ENCODE peak calls at places on chromosomes 16 and 17, in eight cellular contexts. V, Y, E, L, Z, G, H and M are unnamed samples.

GRCh38 chr17:48816438-48816773 is 623 bp downstream of the TTLL6 start:
- DNase-seq in V (no peak), E (no peak), G (no peak), L (no peak), Z (no peak), H (no peak), Y (no peak), M (no peak)

GRCh38 chr16:728131-728889 is 1.4 kb downstream of the HAGHL start:
- DNase-seq in Y (peak; percentile 79), G (peak; percentile 81), L (no peak), V (peak; percentile 57), Z (peak; percentile 61), H (no peak), E (peak; percentile 71), M (peak; percentile 63)

GRCh38 chr16:10862432-10862831 is 14.6 kb upstream of the CIITA start:
- DNase-seq in L (peak; percentile 78), E (no peak), G (peak; percentile 92), V (no peak), Z (peak; percentile 99), H (peak; percentile 79), Y (peak; percentile 12), M (peak; percentile 7)

GRCh38 chr16:78183886-78184553 is 84.6 kb downstream of the WWOX start:
- DNase-seq in L (no peak), E (no peak), V (no peak), Y (peak; percentile 13), H (no peak), G (peak; percentile 13), Z (no peak), M (no peak)

GRCh38 chr17:28033972-28034714 is 8.3 kb upstream of the NLK start:
- DNase-seq in Y (peak; percentile 17), L (no peak), V (no peak), Z (peak; percentile 88), E (no peak), G (peak; percentile 95), H (no peak), M (peak; percentile 82)

GRCh38 chr17:58313815-58314705 is 14.5 kb downstream of the TSPOAP1 start:
- DNase-seq in Y (no peak), H (no peak), E (no peak), G (no peak), V (no peak), Z (no peak), L (no peak), M (no peak)

GRCh38 chr17:49076575-49077384 is 55.8 kb upstream of the B4GALNT2 start:
- DNase-seq in G (peak; percentile 91), E (no peak), Y (peak; percentile 81), Z (peak; percentile 56), V (no peak), L (no peak), H (no peak), M (peak; percentile 96)

GRCh38 chr17:17890773-17891759 is 54.3 kb upstream of the SREBF1 start:
- DNase-seq in Y (peak; percentile 73), L (peak; percentile 58), Z (peak; percentile 58), G (peak; percentile 68), V (no peak), H (no peak), E (peak; percentile 65), M (peak; percentile 68)

GRCh38 chr16:6113749-6114148 is 1016.2 kb upstream of the EEF2KMT start:
- DNase-seq in L (no peak), G (no peak), V (no peak), H (no peak), E (no peak), Y (no peak), Z (no peak), M (no peak)

GRCh38 chr17:81398855-81399451 is 3.7 kb downstream of the BAHCC1 start:
- DNase-seq in V (no peak), Z (no peak), L (no peak), G (no peak), Y (no peak), H (no peak), E (peak; percentile 59), M (no peak)

GRCh38 chr17:79658811-79659207 is 48.0 kb upstream of the RBFOX3 start:
- DNase-seq in G (peak; percentile 5), L (no peak), Y (peak; percentile 4), H (peak; percentile 46), E (peak; percentile 6), V (no peak), Z (peak; percentile 4), M (peak; percentile 7)

GRCh38 chr16:74726736-74727135 is 26.1 kb upstream of the MLKL start:
- DNase-seq in L (no peak), H (no peak), V (no peak), Y (no peak), Z (no peak), G (no peak), E (peak; percentile 61), M (peak; percentile 30)

GRCh38 chr17:63537991-63538692 is 12.1 kb upstream of the DCAF7 start:
- DNase-seq in V (no peak), Y (peak; percentile 20), Z (no peak), G (peak; percentile 1), H (no peak), L (no peak), E (no peak), M (no peak)

GRCh38 chr16:1688807-1689560 is 10.9 kb downstream of the JPT2 start:
- DNase-seq in Z (peak; percentile 94), V (no peak), Y (no peak), E (no peak), H (no peak), G (peak; percentile 94), L (peak; percentile 46), M (peak; percentile 91)

DNA sequence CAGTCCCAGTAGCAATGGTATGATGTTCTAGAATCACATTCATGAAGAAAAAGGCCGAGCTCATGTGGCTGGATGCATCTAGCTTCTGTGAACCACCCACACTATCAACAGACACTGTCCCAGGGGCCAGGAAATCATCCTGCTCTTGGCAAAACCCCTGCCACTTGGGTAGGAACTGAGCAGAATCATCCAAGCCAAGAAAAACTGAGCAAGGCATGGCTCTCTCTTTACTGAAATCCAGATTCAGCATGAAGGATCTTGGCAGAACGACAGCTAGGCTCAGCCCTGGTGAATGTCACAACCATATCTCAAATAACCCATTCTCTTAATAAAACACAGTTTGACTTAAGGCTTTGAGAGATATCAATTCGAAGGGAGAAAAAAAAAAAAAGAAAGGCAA is 72.3 kb downstream of the MAF start:
- DNase-seq in Z (no peak), Y (no peak), G (no peak), V (no peak), H (no peak), E (no peak), L (no peak), M (no peak)
- H3K36me3 ChIP-seq in Z (no peaks in the 10 kb centered on the region), Y (no peaks in the 10 kb centered on the region), G (no peaks in the 10 kb centered on the region), V (no peaks in the 10 kb centered on the region), H (no peaks in the 10 kb centered on the region), E (no peaks in the 10 kb centered on the region), L (no peaks in the 10 kb centered on the region), M (no peaks in the 10 kb centered on the region)

GRCh38 chr16:3957344-3957980 is 76.9 kb upstream of the CREBBP start:
- DNase-seq in Y (no peak), V (no peak), H (no peak), G (no peak), L (no peak), E (no peak), Z (no peak), M (no peak)

GRCh38 chr16:3959148-3959547 is 78.6 kb upstream of the CREBBP start:
- DNase-seq in Y (peak; percentile 82), Z (peak; percentile 67), V (no peak), H (no peak), L (peak; percentile 67), E (no peak), G (peak; percentile 72), M (peak; percentile 77)

GRCh38 chr16:3963203-3963602 is 82.7 kb upstream of the CREBBP start:
- DNase-seq in Y (no peak), V (peak; percentile 34), G (no peak), Z (no peak), L (no peak), H (no peak), E (no peak), M (no peak)

GRCh38 chr16:3961449-3961849 is 80.9 kb upstream of the CREBBP start:
- DNase-seq in G (peak; percentile 62), V (no peak), Y (peak; percentile 48), L (no peak), Z (no peak), H (no peak), E (no peak), M (peak; percentile 39)

DNA sequence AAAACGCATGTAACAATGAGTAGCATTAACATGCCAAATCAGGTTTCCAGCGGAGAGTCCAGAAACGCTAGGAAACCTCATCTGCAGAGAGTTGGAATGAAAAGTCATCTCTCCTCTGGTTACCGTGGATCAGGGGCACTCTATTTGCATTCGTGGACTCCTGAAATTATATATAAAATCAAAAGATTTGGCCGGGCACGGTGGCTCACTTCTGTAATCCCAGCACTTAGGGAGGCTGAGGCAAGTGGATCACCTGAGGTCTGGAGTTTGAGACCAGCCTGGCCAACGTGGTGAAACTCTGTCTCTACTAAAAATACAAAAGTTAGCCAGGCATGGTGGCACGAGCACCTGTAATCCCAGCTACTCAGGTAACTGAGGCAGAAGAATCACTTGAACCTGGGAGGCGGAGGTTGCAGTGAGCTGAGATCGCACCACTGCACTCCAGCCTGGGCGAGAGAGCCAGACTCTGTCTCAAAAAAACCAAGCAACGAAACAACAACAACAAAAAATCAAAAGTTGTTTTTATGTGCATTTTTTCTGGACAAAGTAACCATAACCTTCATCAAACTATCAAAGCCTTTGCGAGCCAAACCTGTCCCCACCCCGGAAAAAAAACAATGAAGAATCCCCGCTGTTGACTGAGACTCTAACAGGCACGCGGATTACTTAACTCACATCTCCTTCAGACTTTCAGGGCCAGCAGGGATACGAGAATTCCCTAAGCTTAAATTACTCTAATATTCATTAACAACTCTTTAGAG is 79.7 kb upstream of the CREBBP start:
- DNase-seq in Z (no peak), V (no peak), H (no peak), Y (peak; percentile 78), E (peak; percentile 42), L (no peak), G (no peak), M (peak; percentile 31)
- H3K4me3 ChIP-seq in Z (peak overlapping the region; percentile 40), V (peak overlapping the region; percentile 22), H (peak overlapping the region; percentile 43), Y (peak overlapping the region; percentile 80), E (no peak overlapping the region), L (no peak overlapping the region), G (peak overlapping the region; percentile 56), M (peak overlapping the region; percentile 48)

GRCh38 chr17:75925103-75925502 is 15.7 kb downstream of the FBF1 start:
- DNase-seq in Z (no peak), V (no peak), Y (no peak), L (no peak), H (no peak), E (no peak), G (no peak), M (no peak)
- H3K36me3 ChIP-seq in Z (peaks cover 2% of the 10 kb centered on the region), V (no peaks in the 10 kb centered on the region), Y (peaks cover 12% of the 10 kb centered on the region), L (no peaks in the 10 kb centered on the region), H (no peaks in the 10 kb centered on the region), E (no peaks in the 10 kb centered on the region), G (peaks cover 3% of the 10 kb centered on the region), M (no peaks in the 10 kb centered on the region)

DNA sequence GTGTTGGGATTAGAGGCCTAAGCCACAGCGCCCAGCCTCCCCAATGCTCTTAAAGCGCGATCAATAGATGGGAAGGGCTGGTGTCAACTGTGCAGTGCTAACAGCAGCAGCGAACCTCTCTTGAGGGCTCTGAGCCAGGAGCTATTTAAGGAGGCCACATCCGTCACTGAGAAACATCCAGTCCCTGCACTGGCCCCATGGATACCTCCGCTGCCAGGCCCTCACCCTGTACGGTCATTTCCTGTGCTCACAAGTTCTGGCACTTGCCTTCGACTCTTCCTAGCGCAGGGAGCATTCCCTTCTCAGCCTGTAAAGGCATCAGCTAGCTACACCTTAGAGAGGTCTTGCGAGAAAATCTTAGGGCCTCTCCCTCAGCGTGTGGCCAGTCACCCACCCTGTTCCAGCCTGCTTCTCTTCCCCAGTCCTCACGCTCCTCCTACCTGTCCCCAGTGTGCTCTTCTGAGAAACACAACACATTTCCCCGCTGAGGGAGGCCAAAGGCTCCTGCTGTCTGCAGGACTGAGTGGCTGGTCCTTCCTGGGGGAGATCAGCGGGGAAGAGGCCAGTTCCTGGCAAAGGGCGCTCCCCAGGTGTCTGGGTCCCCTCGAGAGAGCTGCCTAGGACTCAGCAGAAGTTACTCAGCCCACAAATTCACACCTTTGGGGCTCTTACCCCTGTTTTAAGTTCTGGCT is 28.6 kb downstream of the GTF3C1 start:
- DNase-seq in Y (no peak), E (no peak), Z (peak; percentile 31), G (peak; percentile 56), V (no peak), H (peak; percentile 88), L (no peak), M (peak; percentile 40)
- H3K4me3 ChIP-seq in Y (no peak overlapping the region), E (no peak overlapping the region), Z (no peak overlapping the region), G (no peak overlapping the region), V (no peak overlapping the region), H (no peak overlapping the region), L (no peak overlapping the region), M (no peak overlapping the region)